ENCODE peak calls at places on chromosome 19, in four cellular contexts. One of them, this sample, is unnamed.
A peak's percentile ranks its signal among the peaks of the same experiment; 100 is the strongest.

GRCh38 chr19:31294189-31294588 is 55.0 kb downstream of the TSHZ3 start:
- DNase-seq in neural crest cell: no peak
- DNase-seq in IMR-90: no peak
- DNase-seq in HCT116: no peak
- DNase-seq in this sample: no peak

GRCh38 chr19:27972291-27973040 is 1240.5 kb downstream of the UQCRFS1 start:
- DNase-seq in neural crest cell: no peak
- DNase-seq in IMR-90: no peak
- DNase-seq in HCT116: no peak
- DNase-seq in this sample: no peak

GRCh38 chr19:1481893-1482360 is 2.9 kb upstream of the C19orf25 start:
- DNase-seq in neural crest cell: no peak
- DNase-seq in IMR-90: no peak
- DNase-seq in HCT116: no peak
- DNase-seq in this sample: peak; percentile 70

GRCh38 chr19:58554494-58555368 is at the start of gene CHMP2A:
- DNase-seq in neural crest cell: peak; percentile 97
- DNase-seq in IMR-90: peak; percentile 95
- DNase-seq in HCT116: peak; percentile 93
- DNase-seq in this sample: peak; percentile 99

GRCh38 chr19:14476663-14477401 is 1.7 kb upstream of the PTGER1 start:
- DNase-seq in neural crest cell: no peak
- DNase-seq in IMR-90: peak; percentile 88
- DNase-seq in HCT116: peak; percentile 48
- DNase-seq in this sample: no peak

GRCh38 chr19:36183455-36183741 is 31.1 kb downstream of the ZNF565 start:
- DNase-seq in neural crest cell: no peak
- DNase-seq in IMR-90: no peak
- DNase-seq in HCT116: no peak
- DNase-seq in this sample: no peak

GRCh38 chr19:33300016-33300981 is 2.0 kb downstream of the CEBPA start:
- DNase-seq in neural crest cell: no peak
- DNase-seq in IMR-90: no peak
- DNase-seq in HCT116: no peak
- DNase-seq in this sample: no peak

GRCh38 chr19:3233831-3234230 is 9.4 kb downstream of the CELF5 start:
- DNase-seq in neural crest cell: no peak
- DNase-seq in IMR-90: no peak
- DNase-seq in HCT116: no peak
- DNase-seq in this sample: no peak

GRCh38 chr19:29315566-29315965 is 102.6 kb upstream of the UQCRFS1 start:
- DNase-seq in neural crest cell: no peak
- DNase-seq in IMR-90: no peak
- DNase-seq in HCT116: no peak
- DNase-seq in this sample: no peak

GRCh38 chr19:48502720-48503018 is 9.0 kb downstream of the LMTK3 start:
- DNase-seq in neural crest cell: no peak
- DNase-seq in IMR-90: no peak
- DNase-seq in HCT116: no peak
- DNase-seq in this sample: no peak

GRCh38 chr19:48501446-48501960 is 10.1 kb downstream of the LMTK3 start:
- DNase-seq in neural crest cell: no peak
- DNase-seq in IMR-90: no peak
- DNase-seq in HCT116: no peak
- DNase-seq in this sample: no peak

GRCh38 chr19:48499352-48500090 is 12.1 kb downstream of the LMTK3 start:
- DNase-seq in neural crest cell: no peak
- DNase-seq in IMR-90: no peak
- DNase-seq in HCT116: no peak
- DNase-seq in this sample: no peak

GRCh38 chr19:48501961-48502719 is 9.5 kb downstream of the LMTK3 start:
- DNase-seq in neural crest cell: no peak
- DNase-seq in IMR-90: no peak
- DNase-seq in HCT116: peak; percentile 99
- DNase-seq in this sample: peak; percentile 87

GRCh38 chr19:48500830-48501445 is 10.7 kb downstream of the LMTK3 start:
- DNase-seq in neural crest cell: no peak
- DNase-seq in IMR-90: no peak
- DNase-seq in HCT116: no peak
- DNase-seq in this sample: no peak
- TF ChIP-seq CTCF in neural crest cell: no peak
- TF ChIP-seq CTCF in IMR-90: no peak
- TF ChIP-seq CTCF in HCT116: no peak
- TF ChIP-seq CTCF in this sample: no peak

GRCh38 chr19:40235238-40236025 is 8.9 kb upstream of the CCNP start:
- DNase-seq in neural crest cell: no peak
- DNase-seq in IMR-90: no peak
- DNase-seq in HCT116: no peak
- DNase-seq in this sample: no peak
- TF ChIP-seq CTCF in neural crest cell: peak; percentile 16
- TF ChIP-seq CTCF in IMR-90: peak; percentile 25
- TF ChIP-seq CTCF in HCT116: peak; percentile 20
- TF ChIP-seq CTCF in this sample: peak; percentile 38

DNA sequence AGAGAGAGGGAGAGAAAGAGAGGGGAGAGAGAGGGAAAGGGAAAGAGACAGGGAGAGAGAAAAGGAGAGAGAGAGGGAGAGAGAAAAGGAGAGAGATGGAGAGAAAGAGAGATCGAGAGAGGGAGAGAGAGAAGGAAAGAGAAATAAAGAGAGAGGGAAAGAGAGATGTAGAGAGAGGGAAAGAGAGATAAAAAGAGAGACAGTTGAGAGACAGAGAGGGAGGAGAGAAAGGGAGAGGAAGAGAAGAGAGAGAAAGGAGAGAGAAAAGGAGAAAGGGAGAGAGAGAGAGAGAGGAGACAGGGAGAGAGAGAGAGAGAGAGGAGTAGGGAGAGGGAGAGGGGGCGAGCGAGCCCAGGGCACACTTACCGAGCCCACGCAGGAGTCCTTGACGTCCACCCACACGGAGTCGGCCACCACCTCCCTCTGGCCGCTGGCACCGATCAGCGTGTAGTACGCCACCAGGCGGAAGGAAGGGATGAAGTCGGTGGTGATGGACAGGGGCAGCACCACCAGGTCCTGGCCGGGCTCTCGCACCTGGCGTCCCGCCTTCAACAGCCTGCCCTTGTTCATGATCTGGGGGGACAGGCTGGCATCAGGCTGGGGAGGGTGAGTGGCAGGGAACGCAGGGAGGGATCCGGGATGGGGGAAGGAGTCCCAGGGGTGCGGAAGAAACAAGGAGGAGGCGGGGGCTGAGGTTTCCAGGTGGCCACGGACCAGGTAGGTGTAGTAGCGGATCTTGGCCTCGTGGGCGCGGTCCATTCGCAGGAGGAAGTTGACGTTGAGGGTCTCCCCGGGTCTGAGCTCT is 10.0 kb downstream of the C3 start:
- DNase-seq in neural crest cell: no peak
- DNase-seq in IMR-90: no peak
- DNase-seq in HCT116: no peak
- DNase-seq in this sample: no peak
- TF ChIP-seq CTCF in neural crest cell: peak; percentile 12
- TF ChIP-seq CTCF in IMR-90: no peak
- TF ChIP-seq CTCF in HCT116: no peak
- TF ChIP-seq CTCF in this sample: peak; percentile 18

DNA sequence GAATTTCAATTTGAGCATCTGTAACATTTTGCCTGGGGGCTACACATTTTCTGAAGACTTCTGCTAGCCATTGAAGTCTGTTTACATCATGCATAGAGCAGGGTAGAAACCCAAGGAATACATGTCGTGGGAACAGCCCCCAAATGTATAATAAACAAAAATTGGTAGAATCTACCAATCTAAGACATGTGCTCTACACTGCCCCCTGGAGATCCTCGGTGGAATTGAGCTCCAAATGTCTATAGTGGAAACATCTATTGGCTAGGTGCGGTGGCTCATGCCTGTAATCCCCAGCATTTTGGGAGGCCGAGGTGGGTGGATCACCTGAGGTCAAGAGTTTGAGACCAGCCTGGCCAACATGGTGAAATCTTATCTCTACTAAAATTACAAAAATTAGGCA is 57.3 kb downstream of the MBD3L2B start:
- DNase-seq in neural crest cell: no peak
- DNase-seq in IMR-90: no peak
- DNase-seq in HCT116: peak; percentile 7
- DNase-seq in this sample: no peak
- TF ChIP-seq CTCF in neural crest cell: peak; percentile 47
- TF ChIP-seq CTCF in IMR-90: no peak
- TF ChIP-seq CTCF in HCT116: no peak
- TF ChIP-seq CTCF in this sample: peak; percentile 64

DNA sequence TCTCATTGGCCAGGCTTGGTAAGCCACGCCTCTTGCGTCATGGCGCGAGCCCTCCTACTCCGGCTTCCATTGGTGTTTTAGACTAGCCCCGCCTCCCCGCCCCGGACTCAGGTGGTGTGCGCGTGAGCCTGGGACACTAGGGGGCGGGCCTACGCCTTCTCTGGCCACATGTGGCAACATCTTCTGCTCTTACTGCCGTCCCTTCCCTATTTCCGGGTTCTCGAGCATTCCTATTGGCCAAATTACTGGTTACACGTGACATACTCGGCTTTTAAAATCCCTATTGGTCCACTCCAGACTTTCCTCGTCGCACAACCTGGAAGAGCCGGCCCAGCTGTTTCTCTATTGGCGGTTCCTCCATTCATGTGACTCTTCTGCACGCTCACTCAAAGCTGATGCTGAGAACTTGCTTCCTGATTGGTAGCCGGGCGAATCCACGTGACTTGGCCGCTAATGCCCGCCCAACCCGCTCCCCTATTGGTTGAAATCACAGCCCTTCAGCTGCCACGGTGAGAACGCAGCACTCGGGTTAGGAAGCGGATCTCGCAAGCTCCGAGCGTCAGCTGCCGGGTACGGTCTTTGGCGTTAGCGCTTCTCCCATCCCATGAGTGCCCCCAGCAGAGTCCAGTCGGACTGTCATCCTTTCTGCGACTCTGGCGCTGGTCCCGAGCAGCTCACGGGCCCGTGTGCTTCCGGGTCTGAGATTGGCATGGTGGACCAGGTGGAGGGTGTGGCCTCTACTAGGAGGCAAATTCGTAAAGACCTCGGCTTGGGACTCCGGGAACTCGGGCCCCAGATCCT is at the start of gene BLOC1S3:
- DNase-seq in neural crest cell: peak; percentile 99
- DNase-seq in IMR-90: peak; percentile 100
- DNase-seq in HCT116: peak; percentile 100
- DNase-seq in this sample: peak; percentile 99
- TF ChIP-seq CTCF in neural crest cell: peak; percentile 66
- TF ChIP-seq CTCF in IMR-90: peak; percentile 55
- TF ChIP-seq CTCF in HCT116: no peak
- TF ChIP-seq CTCF in this sample: peak; percentile 68

GRCh38 chr19:51296331-51297093 is 14.9 kb upstream of the IGLON5 start:
- DNase-seq in neural crest cell: no peak
- DNase-seq in IMR-90: no peak
- DNase-seq in HCT116: no peak
- DNase-seq in this sample: no peak
- TF ChIP-seq CTCF in neural crest cell: peak; percentile 14
- TF ChIP-seq CTCF in IMR-90: no peak
- TF ChIP-seq CTCF in HCT116: peak; percentile 22
- TF ChIP-seq CTCF in this sample: peak; percentile 26

DNA sequence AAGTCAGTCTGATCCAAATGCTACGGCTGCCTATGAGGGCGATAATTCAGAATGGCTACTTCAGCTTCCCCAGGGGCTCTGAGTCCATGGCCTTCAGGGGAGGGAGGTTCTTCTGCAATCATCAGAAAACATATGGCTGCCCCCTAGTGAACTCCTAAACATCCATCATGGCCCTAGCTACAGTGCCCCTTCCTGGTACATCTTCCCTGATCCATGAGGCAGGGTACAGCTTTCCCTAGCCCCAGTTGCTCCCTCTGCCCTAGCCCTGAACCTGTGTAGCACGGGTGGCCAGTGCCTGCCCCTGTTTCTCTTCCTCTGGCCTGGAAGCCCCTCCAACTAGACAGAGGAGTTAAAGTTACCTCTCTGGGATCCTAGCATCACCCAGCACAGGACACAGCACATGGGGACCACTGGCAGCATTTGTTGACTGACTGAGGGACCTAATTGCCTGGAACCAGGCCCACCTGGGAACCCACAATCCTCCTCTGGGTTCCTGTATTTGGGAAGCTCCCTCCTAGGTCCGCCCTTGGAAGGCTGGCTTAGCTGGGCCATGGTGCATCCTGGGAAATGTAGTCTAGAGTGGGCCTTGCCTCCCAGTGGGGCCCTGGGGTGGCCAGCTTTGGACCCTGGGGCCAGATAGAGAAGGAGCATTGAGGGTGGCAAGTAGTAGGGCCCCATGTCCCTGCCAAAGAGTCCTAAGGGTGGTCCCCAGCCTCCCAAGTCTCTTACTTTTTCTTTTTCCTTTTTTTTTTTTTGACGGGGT is 17.7 kb upstream of the SEMA6B start:
- DNase-seq in neural crest cell: no peak
- DNase-seq in IMR-90: no peak
- DNase-seq in HCT116: no peak
- DNase-seq in this sample: no peak
- TF ChIP-seq CTCF in neural crest cell: no peak
- TF ChIP-seq CTCF in IMR-90: no peak
- TF ChIP-seq CTCF in HCT116: no peak
- TF ChIP-seq CTCF in this sample: no peak

This sample was measured in type B pancreatic cell.